ENCODE peak calls at places on chromosome 18, in five cellular contexts. F is cardiac muscle cell, D is fibroblast of pulmonary artery, X is IMR-90, M is transverse colon. O is an unnamed sample.

GRCh38 chr18:44909191-44909719 is 228.6 kb downstream of the SETBP1 start:
- DNase-seq in F (peak), D (no peak), X (no peak), M (peak), O (peak)

GRCh38 chr18:5630057-5630765 is 86.4 kb upstream of the EPB41L3 start:
- DNase-seq in F (peak), D (peak), X (peak), M (peak), O (no peak)

GRCh38 chr18:68713791-68714190 is 1.1 kb downstream of the TMX3 start:
- DNase-seq in F (peak), D (no peak), X (no peak), M (no peak), O (no peak)

GRCh38 chr18:49023938-49024341 is 73.2 kb upstream of the SMAD7 start:
- DNase-seq in F (no peak), D (no peak), X (no peak), M (no peak), O (no peak)

GRCh38 chr18:22385718-22386117 is 32.0 kb downstream of the CTAGE1 start:
- DNase-seq in F (peak), D (peak), X (peak), M (no peak), O (no peak)

GRCh38 chr18:44041553-44042418 is 638.9 kb upstream of the SETBP1 start:
- DNase-seq in F (no peak), D (no peak), X (no peak), M (no peak), O (no peak)

GRCh38 chr18:1094408-1094807 is 189.7 kb downstream of the ADCYAP1 start:
- DNase-seq in F (peak), D (peak), X (no peak), M (no peak), O (no peak)

GRCh38 chr18:13137041-13137938 is 81.3 kb upstream of the LDLRAD4 start:
- DNase-seq in F (peak), D (peak), X (no peak), M (peak), O (peak)

GRCh38 chr18:79792096-79792987 is 5.4 kb upstream of the KCNG2 start:
- DNase-seq in F (no peak), D (no peak), X (no peak), M (no peak), O (no peak)

GRCh38 chr18:80194874-80195570 is 52.3 kb downstream of the PARD6G start:
- DNase-seq in F (no peak), D (no peak), X (no peak), M (no peak), O (no peak)

DNA sequence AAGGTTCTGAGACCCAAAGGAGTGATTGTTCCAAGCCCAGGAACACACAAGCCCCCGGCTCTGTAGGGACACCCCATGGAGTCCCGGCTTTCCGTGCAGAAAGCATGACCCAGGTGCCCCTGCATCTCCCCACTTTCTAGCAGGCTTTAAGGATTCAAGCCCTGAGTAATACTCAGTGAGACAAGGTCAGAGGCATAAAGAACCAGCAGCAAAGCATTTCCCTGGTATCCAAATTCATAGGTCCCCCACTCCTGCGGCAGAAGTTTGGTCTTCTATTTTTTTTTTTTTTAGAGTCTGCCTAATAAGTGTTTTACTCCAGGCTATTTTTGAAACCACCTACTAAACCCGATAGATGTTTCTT is 16.3 kb downstream of the TSHZ1 start:
- DNase-seq in F (no peak), D (no peak), X (no peak), M (no peak), O (no peak)
- H3K4me3 ChIP-seq in F (no peak), D (peak), X (no peak), M (no peak), O (no peak)

GRCh38 chr18:58865009-58865345 is 300 bp downstream of the ZNF532 start:
- DNase-seq in F (no peak), D (no peak), X (no peak), M (no peak), O (no peak)
- H3K4me3 ChIP-seq in F (peak), D (peak), X (peak), M (no peak), O (no peak)

DNA sequence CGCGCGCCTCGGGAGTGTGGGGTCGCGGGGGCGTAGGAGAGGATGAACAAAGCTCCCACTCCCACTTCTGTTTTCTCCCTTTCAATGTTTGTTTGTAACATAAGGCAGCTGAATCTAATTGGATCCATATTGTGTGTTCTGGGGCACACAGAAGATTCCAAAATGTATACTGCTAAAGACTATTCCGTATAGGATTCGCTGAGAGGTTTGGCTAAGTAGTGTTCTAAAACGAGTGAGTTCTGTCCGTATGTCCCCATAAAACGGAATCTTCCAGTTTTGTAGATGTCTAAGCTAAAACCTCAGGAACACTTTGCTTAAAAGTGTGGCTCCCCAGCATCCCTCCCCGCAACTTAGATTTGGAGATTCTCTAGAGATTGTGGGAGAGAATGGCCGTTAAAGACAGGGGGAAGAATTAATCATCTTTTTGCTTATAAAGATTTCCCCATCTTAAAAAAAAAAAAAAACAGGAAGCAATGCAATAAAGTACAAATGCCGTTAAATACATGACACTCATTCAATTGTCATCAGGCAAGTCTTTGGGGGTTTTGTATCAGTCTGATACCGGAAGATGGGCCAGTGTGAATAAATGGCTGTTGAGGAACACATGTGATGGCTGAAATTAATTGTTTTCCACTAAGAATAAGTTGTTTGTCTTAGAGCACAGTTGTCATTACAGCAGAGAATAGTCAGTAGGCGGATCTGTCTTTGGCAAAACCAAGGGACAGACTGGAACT is 1.5 kb downstream of the EMILIN2 start:
- DNase-seq in F (peak), D (no peak), X (no peak), M (no peak), O (no peak)
- H3K4me3 ChIP-seq in F (peak), D (peak), X (no peak), M (peak), O (no peak)

DNA sequence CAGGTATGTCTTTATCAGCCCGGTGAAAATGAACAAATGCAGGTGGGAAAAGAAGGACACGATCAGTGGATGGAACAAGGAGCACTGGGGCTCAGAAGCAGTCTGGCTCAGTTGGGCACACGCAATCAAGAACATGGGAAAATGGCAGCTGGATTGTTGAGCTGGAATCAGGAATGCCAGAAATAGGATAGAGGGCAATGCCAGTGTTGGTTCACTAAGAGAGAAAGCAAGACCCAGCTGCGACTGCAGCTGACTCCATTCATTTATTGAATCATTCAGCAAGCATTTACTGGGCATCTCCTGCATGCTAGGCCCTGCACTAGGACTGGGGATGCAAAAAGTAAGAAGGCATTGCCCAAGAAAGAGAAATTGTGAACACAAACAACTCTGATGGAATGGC is 13.6 kb upstream of the TTR start:
- DNase-seq in F (no peak), D (no peak), X (no peak), M (no peak), O (no peak)
- H3K4me3 ChIP-seq in F (no peak), D (no peak), X (no peak), M (no peak), O (no peak)

GRCh38 chr18:23438608-23439366 is 14.3 kb upstream of the RIOK3 start:
- DNase-seq in F (no peak), D (no peak), X (no peak), M (no peak), O (no peak)

GRCh38 chr18:23433360-23433759 is 19.7 kb upstream of the RIOK3 start:
- DNase-seq in F (no peak), D (no peak), X (no peak), M (peak), O (no peak)

GRCh38 chr18:23437357-23438045 is 15.6 kb upstream of the RIOK3 start:
- DNase-seq in F (peak), D (peak), X (peak), M (peak), O (peak)

GRCh38 chr18:23442958-23443357 is 10.1 kb upstream of the RIOK3 start:
- DNase-seq in F (no peak), D (no peak), X (no peak), M (no peak), O (no peak)

DNA sequence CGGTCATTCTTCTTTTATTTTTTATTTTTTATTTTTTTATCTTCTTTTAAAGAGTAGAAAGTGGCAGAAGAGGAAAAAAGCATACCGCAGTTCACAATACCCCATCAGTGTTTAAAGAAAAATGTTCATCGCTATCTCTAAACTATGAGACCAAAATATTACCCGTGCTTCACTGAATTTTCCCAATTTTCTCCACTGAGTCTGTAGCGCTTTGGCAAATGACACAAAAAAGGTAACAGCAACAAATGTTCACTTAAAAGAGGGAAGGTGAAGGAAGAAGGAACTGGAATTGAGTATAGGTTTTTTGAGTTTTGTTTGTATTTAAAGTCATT is 15.1 kb upstream of the RIOK3 start:
- DNase-seq in F (no peak), D (no peak), X (no peak), M (no peak), O (no peak)
- H3K4me3 ChIP-seq in F (peak), D (peak), X (peak), M (peak), O (peak)

O was measured in Jurkat, Clone E6-1.